ENCODE peak calls at places on chromosomes 5 and 9, in six cellular contexts. S is stimulated activated CD4-positive, alpha-beta T cell treated with anti-CD3 and anti-CD28 coated beads, Interleukin-12 subunit alpha, Interleukin-12 subunit beta, amount 100 ng/mL, for 24 hours; H is Karpas-422; L is C1 segment of cervical spinal cord; X is activated naive CD4-positive, alpha-beta T cell treated with Interleukin-2 at 50 U/mL for 16 hours; P is neuronal stem cell. A is an unnamed sample.

GRCh38 chr9:119509291-119509905 is 140.2 kb upstream of the BRINP1 start:
- DNase-seq in X (no peak), P (no peak), H (no peak), L (no peak), S (no peak), A (no peak)

GRCh38 chr5:132296412-132297001 is 2.3 kb downstream of the SLC22A4 start:
- DNase-seq in H (no peak), S (no peak), L (no peak), X (no peak), P (no peak), A (no peak)

GRCh38 chr5:89069591-89069990 is 186.6 kb upstream of the MEF2C start:
- DNase-seq in H (no peak), P (no peak), S (no peak), X (no peak), L (no peak), A (no peak)

GRCh38 chr5:127556609-127557348 is 39.3 kb downstream of the PRRC1 start:
- DNase-seq in S (no peak), H (no peak), X (no peak), P (no peak), L (no peak), A (no peak)

GRCh38 chr5:122022966-122023365 is 55.1 kb downstream of the LOX start:
- DNase-seq in L (no peak), P (no peak), H (peak; percentile 52), S (no peak), X (no peak), A (no peak)

GRCh38 chr9:132585954-132586829 is 3.8 kb downstream of the BARHL1 start:
- DNase-seq in H (no peak), X (no peak), S (no peak), P (no peak), L (no peak), A (no peak)

GRCh38 chr9:136996361-136997281 is at the start of gene CLIC3:
- DNase-seq in H (peak; percentile 66), L (no peak), P (no peak), S (no peak), X (peak; percentile 43), A (peak; percentile 82)

GRCh38 chr9:133592731-133593409 is 16.3 kb downstream of the FAM163B start:
- DNase-seq in X (peak; percentile 6), L (no peak), S (no peak), P (no peak), H (peak; percentile 49), A (no peak)

GRCh38 chr9:131942076-131942720 is 137.5 kb downstream of the MED27 start:
- DNase-seq in H (no peak), P (no peak), S (no peak), L (no peak), X (no peak), A (no peak)

GRCh38 chr5:94802450-94802849 is 184.0 kb downstream of the SLF1 start:
- DNase-seq in L (no peak), H (peak; percentile 49), S (no peak), X (no peak), P (peak; percentile 49), A (no peak)

GRCh38 chr9:37410969-37411785 is 11.3 kb upstream of the GRHPR start:
- DNase-seq in H (peak; percentile 94), X (peak; percentile 39), S (peak; percentile 21), L (no peak), P (no peak), A (peak; percentile 55)

GRCh38 chr5:135245521-135246499 is 153.2 kb downstream of the MACROH2A1 start:
- DNase-seq in H (no peak), P (no peak), X (no peak), S (no peak), L (no peak), A (no peak)

GRCh38 chr9:124783830-124784229 is 6.9 kb downstream of the OLFML2A start:
- DNase-seq in P (no peak), S (no peak), X (no peak), H (peak; percentile 14), L (no peak), A (no peak)

GRCh38 chr5:128782446-128782845 is 182.8 kb upstream of the SLC27A6 start:
- DNase-seq in P (no peak), X (no peak), H (no peak), L (peak; percentile 51), S (no peak), A (no peak)

GRCh38 chr9:16268037-16269010 is 602.1 kb downstream of the BNC2 start:
- DNase-seq in S (no peak), P (no peak), H (no peak), L (no peak), X (no peak), A (no peak)

A was measured in 8988T.